ENCODE peak calls at places on chromosomes 16 and 17, in six cellular contexts. One of them, this sample, is unnamed.

GRCh38 chr17:27577884-27578717 is 52.9 kb upstream of the LGALS9 start:
- DNase-seq in GM12878: no peak
- DNase-seq in sigmoid colon: no peak
- DNase-seq in lower leg skin: no peak
- DNase-seq in breast epithelium: no peak
- DNase-seq in A549: no peak
- DNase-seq in this sample: no peak

GRCh38 chr17:28665994-28666393 is 4.0 kb downstream of the SUPT6H start:
- DNase-seq in A549: no peak
- DNase-seq in breast epithelium: no peak
- DNase-seq in lower leg skin: no peak
- DNase-seq in sigmoid colon: no peak
- DNase-seq in GM12878: no peak
- DNase-seq in this sample: no peak

GRCh38 chr17:55110521-55110920 is 142.0 kb downstream of the STXBP4 start:
- DNase-seq in breast epithelium: no peak
- DNase-seq in lower leg skin: no peak
- DNase-seq in GM12878: no peak
- DNase-seq in sigmoid colon: no peak
- DNase-seq in A549: no peak
- DNase-seq in this sample: no peak

GRCh38 chr16:87918866-87919680 is 17.3 kb downstream of the CA5A start:
- DNase-seq in lower leg skin: peak
- DNase-seq in breast epithelium: no peak
- DNase-seq in sigmoid colon: no peak
- DNase-seq in A549: no peak
- DNase-seq in GM12878: no peak
- DNase-seq in this sample: no peak

GRCh38 chr16:11105038-11105903 is 150.7 kb downstream of the SOCS1 start:
- DNase-seq in breast epithelium: no peak
- DNase-seq in GM12878: peak
- DNase-seq in A549: peak
- DNase-seq in lower leg skin: peak
- DNase-seq in sigmoid colon: peak
- DNase-seq in this sample: peak

GRCh38 chr16:30741461-30741914 is 6.7 kb upstream of the PHKG2 start:
- DNase-seq in GM12878: no peak
- DNase-seq in lower leg skin: peak
- DNase-seq in sigmoid colon: peak
- DNase-seq in A549: peak
- DNase-seq in breast epithelium: peak
- DNase-seq in this sample: peak

GRCh38 chr17:50955667-50956120 is 89.5 kb upstream of the TOB1 start:
- DNase-seq in sigmoid colon: no peak
- DNase-seq in breast epithelium: no peak
- DNase-seq in lower leg skin: no peak
- DNase-seq in GM12878: no peak
- DNase-seq in A549: no peak
- DNase-seq in this sample: no peak

GRCh38 chr16:59748531-59748930 is 1014.4 kb upstream of the GOT2 start:
- DNase-seq in sigmoid colon: no peak
- DNase-seq in A549: no peak
- DNase-seq in GM12878: no peak
- DNase-seq in lower leg skin: no peak
- DNase-seq in breast epithelium: no peak
- DNase-seq in this sample: no peak

GRCh38 chr16:7843196-7843595 is 510.6 kb downstream of the RBFOX1 start:
- DNase-seq in sigmoid colon: no peak
- DNase-seq in breast epithelium: no peak
- DNase-seq in GM12878: no peak
- DNase-seq in A549: no peak
- DNase-seq in lower leg skin: no peak
- DNase-seq in this sample: no peak

GRCh38 chr17:15263680-15264079 is 1.4 kb downstream of the PMP22 start:
- DNase-seq in lower leg skin: no peak
- DNase-seq in A549: no peak
- DNase-seq in breast epithelium: no peak
- DNase-seq in GM12878: no peak
- DNase-seq in sigmoid colon: no peak
- DNase-seq in this sample: no peak

GRCh38 chr16:22029632-22030031 is 21.7 kb downstream of the MOSMO start:
- DNase-seq in lower leg skin: no peak
- DNase-seq in breast epithelium: no peak
- DNase-seq in A549: no peak
- DNase-seq in GM12878: no peak
- DNase-seq in sigmoid colon: no peak
- DNase-seq in this sample: no peak

GRCh38 chr17:8799851-8800212 is 667 bp upstream of the MFSD6L start:
- DNase-seq in lower leg skin: no peak
- DNase-seq in sigmoid colon: no peak
- DNase-seq in breast epithelium: no peak
- DNase-seq in GM12878: no peak
- DNase-seq in A549: no peak
- DNase-seq in this sample: no peak

GRCh38 chr16:11534262-11534661 is 52.5 kb downstream of the LITAF start:
- DNase-seq in A549: peak
- DNase-seq in lower leg skin: no peak
- DNase-seq in breast epithelium: no peak
- DNase-seq in sigmoid colon: no peak
- DNase-seq in GM12878: no peak
- DNase-seq in this sample: no peak

GRCh38 chr16:29901607-29901945 is 1.3 kb downstream of the ASPHD1 start:
- DNase-seq in breast epithelium: no peak
- DNase-seq in lower leg skin: no peak
- DNase-seq in sigmoid colon: no peak
- DNase-seq in A549: no peak
- DNase-seq in GM12878: no peak
- DNase-seq in this sample: no peak

GRCh38 chr16:2981177-2981898 is 1.1 kb upstream of the PKMYT1 start:
- DNase-seq in breast epithelium: no peak
- DNase-seq in sigmoid colon: no peak
- DNase-seq in A549: no peak
- DNase-seq in GM12878: no peak
- DNase-seq in lower leg skin: no peak
- DNase-seq in this sample: no peak

GRCh38 chr17:68468785-68469184 is 11.5 kb upstream of the WIPI1 start:
- DNase-seq in A549: no peak
- DNase-seq in GM12878: no peak
- DNase-seq in lower leg skin: no peak
- DNase-seq in breast epithelium: no peak
- DNase-seq in sigmoid colon: no peak
- DNase-seq in this sample: no peak

GRCh38 chr17:1203111-1203966 is 23.6 kb upstream of the ABR start:
- DNase-seq in sigmoid colon: peak
- DNase-seq in A549: peak
- DNase-seq in GM12878: no peak
- DNase-seq in lower leg skin: peak
- DNase-seq in breast epithelium: no peak
- DNase-seq in this sample: peak

GRCh38 chr17:73564856-73565255 is 79.4 kb downstream of the SDK2 start:
- DNase-seq in A549: no peak
- DNase-seq in breast epithelium: no peak
- DNase-seq in lower leg skin: no peak
- DNase-seq in sigmoid colon: no peak
- DNase-seq in GM12878: no peak
- DNase-seq in this sample: no peak

GRCh38 chr16:7218936-7219335 is 113.7 kb upstream of the RBFOX1 start:
- DNase-seq in breast epithelium: no peak
- DNase-seq in sigmoid colon: no peak
- DNase-seq in A549: no peak
- DNase-seq in lower leg skin: no peak
- DNase-seq in GM12878: no peak
- DNase-seq in this sample: no peak

GRCh38 chr17:72952641-72953313 is 139.7 kb downstream of the SLC39A11 start:
- DNase-seq in lower leg skin: no peak
- DNase-seq in A549: no peak
- DNase-seq in GM12878: no peak
- DNase-seq in breast epithelium: no peak
- DNase-seq in sigmoid colon: no peak
- DNase-seq in this sample: no peak

GRCh38 chr16:27402569-27402963 is 592 bp downstream of the IL21R start:
- DNase-seq in sigmoid colon: no peak
- DNase-seq in lower leg skin: no peak
- DNase-seq in GM12878: no peak
- DNase-seq in breast epithelium: no peak
- DNase-seq in A549: no peak
- DNase-seq in this sample: no peak

GRCh38 chr16:27398894-27399853 is 2.8 kb upstream of the IL21R start:
- DNase-seq in breast epithelium: no peak
- DNase-seq in GM12878: peak
- DNase-seq in A549: no peak
- DNase-seq in sigmoid colon: no peak
- DNase-seq in lower leg skin: no peak
- DNase-seq in this sample: no peak

GRCh38 chr16:27401768-27402568 is at the start of gene IL21R:
- DNase-seq in GM12878: peak
- DNase-seq in A549: no peak
- DNase-seq in breast epithelium: no peak
- DNase-seq in lower leg skin: no peak
- DNase-seq in sigmoid colon: peak
- DNase-seq in this sample: peak

GRCh38 chr16:27400751-27401620 is 988 bp upstream of the IL21R start:
- DNase-seq in lower leg skin: no peak
- DNase-seq in sigmoid colon: no peak
- DNase-seq in breast epithelium: no peak
- DNase-seq in A549: no peak
- DNase-seq in GM12878: no peak
- DNase-seq in this sample: no peak

DNA sequence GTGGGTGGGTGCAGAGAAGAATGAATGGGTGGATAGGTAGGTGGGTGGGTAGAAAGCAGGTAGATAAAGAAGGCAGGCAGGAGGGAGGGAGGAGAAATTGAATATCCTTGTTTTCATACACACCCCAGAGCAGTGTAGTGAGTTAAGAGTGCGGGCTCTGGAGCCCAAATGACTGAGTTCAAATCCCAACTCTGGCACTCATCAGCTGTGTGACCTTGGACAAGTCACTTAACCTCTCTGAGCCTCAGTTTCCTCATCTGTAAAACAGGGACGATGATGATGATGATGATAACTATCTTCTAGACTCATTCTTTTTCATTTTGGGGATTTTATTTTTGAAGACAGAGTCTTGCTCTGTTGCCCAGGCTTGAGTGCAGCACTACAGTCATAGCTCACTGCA is 2.0 kb upstream of the IL21R start:
- DNase-seq in lower leg skin: no peak
- DNase-seq in breast epithelium: no peak
- DNase-seq in GM12878: no peak
- DNase-seq in sigmoid colon: no peak
- DNase-seq in A549: no peak
- DNase-seq in this sample: no peak
- TF ChIP-seq POLR2A in lower leg skin: no peak
- TF ChIP-seq POLR2A in breast epithelium: no peak
- TF ChIP-seq POLR2A in GM12878: no peak
- TF ChIP-seq POLR2A in sigmoid colon: no peak
- TF ChIP-seq POLR2A in A549: no peak
- TF ChIP-seq POLR2A in this sample: no peak

GRCh38 chr17:6428207-6428965 is 6.5 kb downstream of the AIPL1 start:
- DNase-seq in sigmoid colon: no peak
- DNase-seq in GM12878: no peak
- DNase-seq in lower leg skin: no peak
- DNase-seq in breast epithelium: no peak
- DNase-seq in A549: no peak
- DNase-seq in this sample: no peak

GRCh38 chr17:6429266-6429665 is 5.7 kb downstream of the AIPL1 start:
- DNase-seq in sigmoid colon: no peak
- DNase-seq in breast epithelium: no peak
- DNase-seq in GM12878: no peak
- DNase-seq in A549: no peak
- DNase-seq in lower leg skin: no peak
- DNase-seq in this sample: no peak

GRCh38 chr17:6426356-6427101 is 8.4 kb downstream of the AIPL1 start:
- DNase-seq in sigmoid colon: no peak
- DNase-seq in GM12878: no peak
- DNase-seq in lower leg skin: no peak
- DNase-seq in breast epithelium: no peak
- DNase-seq in A549: no peak
- DNase-seq in this sample: no peak

GRCh38 chr17:6427284-6427781 is 7.6 kb downstream of the AIPL1 start:
- DNase-seq in breast epithelium: no peak
- DNase-seq in sigmoid colon: no peak
- DNase-seq in lower leg skin: no peak
- DNase-seq in A549: no peak
- DNase-seq in GM12878: peak
- DNase-seq in this sample: no peak

DNA sequence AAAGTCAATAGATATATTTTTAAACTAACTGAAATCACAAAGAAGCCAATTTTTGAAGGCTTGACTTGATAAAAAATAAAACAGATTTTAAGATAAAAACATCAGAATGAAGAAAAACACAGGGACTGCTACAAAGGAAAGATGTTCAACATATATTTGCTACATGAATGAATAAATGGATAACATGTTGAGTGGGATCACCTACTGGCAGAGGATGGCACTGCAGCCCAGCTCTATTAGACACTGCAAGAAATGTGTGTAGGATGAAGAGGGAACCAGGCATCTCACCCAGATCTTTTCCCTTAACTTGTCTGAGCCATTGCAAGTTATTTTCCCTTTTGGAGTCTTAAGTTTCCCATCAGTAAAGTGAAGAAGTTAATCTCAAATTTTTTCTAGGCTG is 4.2 kb downstream of the AIPL1 start:
- DNase-seq in sigmoid colon: no peak
- DNase-seq in GM12878: no peak
- DNase-seq in breast epithelium: no peak
- DNase-seq in lower leg skin: no peak
- DNase-seq in A549: peak
- DNase-seq in this sample: no peak
- TF ChIP-seq CTCF in sigmoid colon: no peak
- TF ChIP-seq CTCF in GM12878: peak
- TF ChIP-seq CTCF in breast epithelium: no peak
- TF ChIP-seq CTCF in lower leg skin: no peak
- TF ChIP-seq CTCF in A549: no peak
- TF ChIP-seq CTCF in this sample: no peak

GRCh38 chr16:77675464-77676324 is 46.6 kb upstream of the NUDT7 start:
- DNase-seq in GM12878: peak
- DNase-seq in A549: peak
- DNase-seq in breast epithelium: no peak
- DNase-seq in sigmoid colon: peak
- DNase-seq in lower leg skin: peak
- DNase-seq in this sample: no peak
- TF ChIP-seq POLR2A in GM12878: no peak
- TF ChIP-seq POLR2A in A549: no peak
- TF ChIP-seq POLR2A in breast epithelium: no peak
- TF ChIP-seq POLR2A in sigmoid colon: no peak
- TF ChIP-seq POLR2A in lower leg skin: no peak
- TF ChIP-seq POLR2A in this sample: no peak

GRCh38 chr16:140175-140857 is 1.8 kb upstream of the NPRL3 start:
- DNase-seq in breast epithelium: no peak
- DNase-seq in GM12878: no peak
- DNase-seq in A549: no peak
- DNase-seq in lower leg skin: no peak
- DNase-seq in sigmoid colon: no peak
- DNase-seq in this sample: no peak
- TF ChIP-seq CTCF in breast epithelium: no peak
- TF ChIP-seq CTCF in GM12878: no peak
- TF ChIP-seq CTCF in A549: no peak
- TF ChIP-seq CTCF in lower leg skin: no peak
- TF ChIP-seq CTCF in sigmoid colon: no peak
- TF ChIP-seq CTCF in this sample: no peak

GRCh38 chr17:45751466-45751865 is 32.7 kb upstream of the CRHR1 start:
- DNase-seq in GM12878: no peak
- DNase-seq in breast epithelium: no peak
- DNase-seq in sigmoid colon: peak
- DNase-seq in lower leg skin: no peak
- DNase-seq in A549: no peak
- DNase-seq in this sample: no peak
- TF ChIP-seq POLR2A in GM12878: no peak
- TF ChIP-seq POLR2A in breast epithelium: no peak
- TF ChIP-seq POLR2A in sigmoid colon: no peak
- TF ChIP-seq POLR2A in lower leg skin: no peak
- TF ChIP-seq POLR2A in A549: no peak
- TF ChIP-seq POLR2A in this sample: no peak

GRCh38 chr16:894841-895240 is 75.9 kb downstream of the LMF1 start:
- DNase-seq in breast epithelium: no peak
- DNase-seq in sigmoid colon: no peak
- DNase-seq in GM12878: no peak
- DNase-seq in A549: no peak
- DNase-seq in lower leg skin: no peak
- DNase-seq in this sample: no peak
- TF ChIP-seq CTCF in breast epithelium: no peak
- TF ChIP-seq CTCF in sigmoid colon: no peak
- TF ChIP-seq CTCF in GM12878: no peak
- TF ChIP-seq CTCF in A549: no peak
- TF ChIP-seq CTCF in lower leg skin: no peak
- TF ChIP-seq CTCF in this sample: no peak